ENCODE peak calls at places on chromosomes 1 and 21, in ten cellular contexts. Q, S, P, M, W, G, U, H, A and C are unnamed samples.

GRCh38 chr1:36787312-36787711 is 247.0 kb downstream of the GRIK3 start:
- DNase-seq in Q (no peak), S (no peak), P (no peak), M (no peak), W (no peak), G (no peak), U (no peak), H (no peak), A (no peak), C (no peak)

GRCh38 chr1:246153796-246154212 is 353.3 kb downstream of the SMYD3 start:
- DNase-seq in Q (no peak), S (no peak), P (no peak), M (no peak), W (no peak), G (no peak), U (no peak), H (no peak), A (no peak), C (no peak)

GRCh38 chr1:24362982-24363614 is 43.9 kb downstream of the GRHL3 start:
- DNase-seq in Q (peak; percentile 20), S (no peak), P (peak; percentile 37), M (no peak), W (no peak), G (no peak), U (peak; percentile 24), H (no peak), A (peak; percentile 73), C (no peak)

GRCh38 chr1:71307451-71307850 is 226.6 kb upstream of the ZRANB2 start:
- DNase-seq in Q (no peak), S (no peak), P (no peak), M (no peak), W (no peak), G (peak; percentile 23), U (no peak), H (peak; percentile 35), A (no peak), C (no peak)

GRCh38 chr1:92924501-92924900 is 36.8 kb downstream of the DIPK1A start:
- DNase-seq in Q (no peak), S (no peak), P (no peak), M (no peak), W (no peak), G (no peak), U (no peak), H (no peak), A (no peak), C (no peak)

GRCh38 chr1:15272009-15272781 is 25.2 kb downstream of the FHAD1 start:
- DNase-seq in Q (peak; percentile 33), S (no peak), P (peak; percentile 89), M (peak; percentile 72), W (peak; percentile 65), G (peak; percentile 52), U (peak; percentile 61), H (peak; percentile 11), A (peak; percentile 83), C (peak; percentile 83)

GRCh38 chr1:228150021-228150457 is 309 bp downstream of the GJC2 start:
- DNase-seq in Q (no peak), S (no peak), P (no peak), M (peak; percentile 58), W (no peak), G (no peak), U (no peak), H (no peak), A (peak; percentile 73), C (no peak)

GRCh38 chr21:33059319-33059894 is 10.5 kb upstream of the OLIG1 start:
- DNase-seq in Q (no peak), S (no peak), P (peak; percentile 28), M (no peak), W (no peak), G (no peak), U (peak; percentile 57), H (peak; percentile 100), A (no peak), C (no peak)

GRCh38 chr1:5822266-5822665 is 170.0 kb downstream of the NPHP4 start:
- DNase-seq in Q (no peak), S (no peak), P (no peak), M (peak; percentile 26), W (no peak), G (no peak), U (no peak), H (no peak), A (no peak), C (no peak)

GRCh38 chr1:5818755-5819154 is 173.5 kb downstream of the NPHP4 start:
- DNase-seq in Q (no peak), S (no peak), P (no peak), M (peak; percentile 19), W (no peak), G (no peak), U (no peak), H (no peak), A (no peak), C (no peak)

GRCh38 chr1:5820026-5820421 is 172.2 kb downstream of the NPHP4 start:
- DNase-seq in Q (no peak), S (no peak), P (no peak), M (peak; percentile 54), W (no peak), G (no peak), U (no peak), H (no peak), A (no peak), C (no peak)

GRCh38 chr1:5821496-5822176 is 170.6 kb downstream of the NPHP4 start:
- DNase-seq in Q (no peak), S (no peak), P (no peak), M (peak; percentile 28), W (no peak), G (no peak), U (no peak), H (no peak), A (no peak), C (no peak)

DNA sequence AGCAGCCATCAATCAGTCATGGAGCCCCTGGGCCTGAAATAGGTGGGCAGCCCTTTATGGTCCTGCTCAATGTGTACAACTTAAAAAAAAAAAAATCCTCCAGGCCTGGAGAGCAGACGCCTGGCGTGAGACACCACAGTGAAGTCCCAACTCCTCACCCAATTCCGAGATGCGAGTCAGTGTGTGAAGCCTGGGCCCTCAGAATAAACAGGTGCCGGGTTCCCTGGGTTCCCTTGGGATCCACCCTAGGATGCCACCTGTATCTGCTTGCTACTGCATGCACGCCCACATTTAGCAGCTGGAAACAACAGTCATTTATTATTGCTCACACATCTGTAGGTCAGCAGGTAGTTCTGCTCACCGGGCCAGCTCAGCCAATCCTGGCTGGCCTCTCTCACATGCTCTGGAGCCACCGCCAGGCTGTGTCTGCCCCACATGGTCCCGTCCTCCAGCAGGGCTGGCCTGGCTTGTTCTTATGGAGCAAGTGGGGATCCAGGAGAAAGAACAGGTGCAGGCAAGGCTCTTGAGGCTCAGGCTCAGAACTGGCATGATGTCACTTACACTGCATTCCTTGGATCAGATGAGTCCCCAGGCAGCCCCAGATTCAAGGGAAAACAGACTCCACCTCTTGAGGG is 172.7 kb downstream of the NPHP4 start:
- DNase-seq in Q (no peak), S (no peak), P (no peak), M (peak; percentile 51), W (no peak), G (no peak), U (no peak), H (no peak), A (no peak), C (no peak)
- TF ChIP-seq CTCF in Q (no peak), S (no peak), P (no peak), M (no peak), W (no peak), G (no peak), U (no peak), H (no peak), A (no peak), C (no peak)

DNA sequence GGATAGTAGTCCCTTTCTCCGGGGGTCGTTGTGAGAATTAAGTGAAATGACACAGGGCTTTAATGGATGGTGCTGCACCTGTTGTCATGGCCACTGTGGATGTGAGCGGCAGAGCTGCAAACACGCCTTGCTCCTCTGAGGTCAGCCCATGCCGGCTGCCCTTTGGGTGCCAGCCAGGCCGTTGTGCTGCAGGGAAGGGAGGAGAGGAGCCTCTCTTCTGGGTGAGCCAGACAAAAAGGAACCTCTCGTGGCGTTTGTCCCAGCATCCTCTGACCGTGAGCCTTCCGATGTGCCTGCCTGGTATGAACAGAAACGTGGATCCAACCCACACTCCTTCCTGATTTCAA is 383.0 kb upstream of the VAMP3 start:
- DNase-seq in Q (no peak), S (no peak), P (no peak), M (no peak), W (peak; percentile 54), G (no peak), U (no peak), H (no peak), A (peak; percentile 49), C (peak; percentile 49)
- TF ChIP-seq CTCF in Q (no peak), S (no peak), P (no peak), M (no peak), W (no peak), G (no peak), U (no peak), H (no peak), A (no peak), C (no peak)

DNA sequence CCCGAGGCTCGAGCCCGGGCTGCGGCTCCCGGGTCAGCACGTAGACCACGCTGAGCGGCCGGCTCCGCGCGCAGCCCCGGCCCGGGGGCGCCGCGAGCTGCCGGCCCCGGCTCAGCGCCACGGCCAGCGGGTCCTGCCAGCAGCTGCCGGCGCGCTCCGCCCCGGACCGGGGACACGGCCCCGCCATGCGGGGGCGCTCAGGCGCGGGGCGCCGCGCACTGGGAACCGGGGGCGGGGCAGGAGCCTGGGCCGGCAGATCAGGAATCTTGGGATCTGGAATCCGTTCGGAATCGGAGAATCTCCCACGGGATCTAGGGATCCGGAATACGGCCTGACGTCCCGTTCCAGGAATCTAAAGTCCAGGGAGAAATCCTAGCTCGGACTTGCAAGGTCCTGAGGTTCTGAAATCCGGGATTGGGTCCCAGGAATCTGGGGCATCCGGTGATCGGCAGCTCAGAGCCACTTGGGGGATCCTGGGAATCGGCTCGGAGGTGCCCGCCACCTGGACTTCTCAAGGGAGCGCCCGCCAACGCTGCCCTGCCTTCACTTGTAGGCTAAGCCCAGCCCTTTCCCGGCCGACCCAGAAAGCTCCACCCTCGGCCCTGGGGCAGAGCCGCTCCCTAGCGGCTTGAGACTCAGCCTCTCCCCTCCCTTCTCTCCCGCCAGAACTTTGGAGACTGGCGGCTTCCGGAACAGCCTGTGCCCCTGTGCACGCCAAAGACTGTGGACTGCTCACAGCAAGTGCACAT is at the start of gene MAP3K6:
- DNase-seq in Q (peak; percentile 89), S (no peak), P (peak; percentile 92), M (peak; percentile 96), W (peak; percentile 95), G (peak; percentile 73), U (peak; percentile 83), H (no peak), A (peak; percentile 96), C (peak; percentile 92)
- TF ChIP-seq CTCF in Q (peak; percentile 53), S (no peak), P (peak; percentile 47), M (peak; percentile 36), W (peak; percentile 17), G (no peak), U (peak; percentile 45), H (no peak), A (no peak), C (peak; percentile 51)

GRCh38 chr1:183315987-183316758 is 102.0 kb downstream of the NMNAT2 start:
- DNase-seq in Q (no peak), S (no peak), P (no peak), M (no peak), W (no peak), G (no peak), U (no peak), H (no peak), A (no peak), C (no peak)

GRCh38 chr1:183323849-183324683 is 94.1 kb downstream of the NMNAT2 start:
- DNase-seq in Q (no peak), S (no peak), P (no peak), M (no peak), W (no peak), G (no peak), U (no peak), H (no peak), A (no peak), C (no peak)

GRCh38 chr1:183319051-183319450 is 99.1 kb downstream of the NMNAT2 start:
- DNase-seq in Q (no peak), S (no peak), P (no peak), M (no peak), W (no peak), G (no peak), U (no peak), H (no peak), A (no peak), C (no peak)

GRCh38 chr1:183318433-183318832 is 99.7 kb downstream of the NMNAT2 start:
- DNase-seq in Q (peak; percentile 73), S (no peak), P (peak; percentile 87), M (peak; percentile 79), W (peak; percentile 87), G (no peak), U (peak; percentile 82), H (no peak), A (peak; percentile 95), C (no peak)
- TF ChIP-seq CTCF in Q (peak; percentile 56), S (no peak), P (peak; percentile 59), M (peak; percentile 58), W (peak; percentile 36), G (no peak), U (peak; percentile 66), H (no peak), A (peak; percentile 68), C (peak; percentile 73)